ENCODE peak calls at places on chromosomes 12 and 14, in nine cellular contexts. N is SK-N-SH, Z is brain microvascular endothelial cell, Y is cardiac fibroblast, V is AG04450, U is Panc1, M is uterus, W is K562, J is ascending aorta. X is an unnamed sample.

GRCh38 chr14:97187916-97188315 is 390.7 kb downstream of the VRK1 start:
- DNase-seq in M (no peak), W (no peak), J (no peak), Z (no peak), Y (no peak), N (no peak), U (no peak), V (no peak), X (no peak)

GRCh38 chr14:43625294-43625693 is 881.8 kb downstream of the FSCB start:
- DNase-seq in U (no peak), Z (no peak), N (no peak), J (no peak), V (no peak), W (no peak), M (no peak), Y (no peak), X (no peak)

GRCh38 chr12:70733385-70733784 is 96.2 kb upstream of the PTPRB start:
- DNase-seq in Y (peak), U (peak), N (peak), M (no peak), Z (peak), V (no peak), W (peak), J (no peak), X (peak)

GRCh38 chr14:100537701-100538565 is 49.3 kb downstream of the BEGAIN start:
- DNase-seq in V (no peak), U (no peak), J (peak), Z (no peak), N (peak), M (peak), W (no peak), Y (no peak), X (no peak)

GRCh38 chr14:90610641-90611040 is 205.6 kb downstream of the TTC7B start:
- DNase-seq in N (no peak), Y (no peak), Z (no peak), J (no peak), M (no peak), V (no peak), W (no peak), U (no peak), X (no peak)

GRCh38 chr14:103094406-103095209 is at the start of gene EXOC3L4:
- DNase-seq in V (no peak), M (no peak), Z (no peak), U (no peak), W (no peak), N (no peak), J (no peak), Y (no peak), X (no peak)

GRCh38 chr12:75592086-75592485 is 80.7 kb upstream of the KRR1 start:
- DNase-seq in V (no peak), U (no peak), W (no peak), Z (no peak), N (no peak), J (no peak), Y (no peak), M (no peak), X (no peak)

GRCh38 chr12:40988831-40989230 is 199.3 kb upstream of the PDZRN4 start:
- DNase-seq in W (no peak), J (no peak), V (no peak), U (no peak), Z (no peak), N (no peak), M (no peak), Y (no peak), X (no peak)

GRCh38 chr14:74333909-74334308 is 14.4 kb upstream of the VRTN start:
- DNase-seq in V (peak), Y (peak), U (no peak), Z (peak), N (no peak), J (no peak), M (no peak), W (no peak), X (peak)

GRCh38 chr14:99436247-99437180 is 44.1 kb downstream of the SETD3 start:
- DNase-seq in Z (peak), N (no peak), V (no peak), U (no peak), J (no peak), W (no peak), M (no peak), Y (peak), X (no peak)

GRCh38 chr14:75906680-75907280 is 75.0 kb downstream of the TGFB3 start:
- DNase-seq in J (peak), M (peak), Y (peak), V (peak), W (peak), U (peak), N (peak), Z (peak), X (peak)

GRCh38 chr12:20588057-20588456 is 107.1 kb upstream of the SLCO1C1 start:
- DNase-seq in W (no peak), V (no peak), U (no peak), J (no peak), M (no peak), Z (no peak), Y (no peak), N (peak), X (no peak)

GRCh38 chr12:15796493-15797141 is 7.4 kb upstream of the EPS8 start:
- DNase-seq in M (no peak), V (no peak), Z (peak), J (no peak), W (no peak), N (no peak), U (no peak), Y (peak), X (peak)

GRCh38 chr12:113912761-113913295 is 53.3 kb downstream of the RBM19 start:
- DNase-seq in V (peak), W (peak), U (peak), Z (peak), M (peak), N (peak), Y (peak), J (peak), X (peak)

GRCh38 chr12:89770391-89770790 is 61.8 kb upstream of the ATP2B1 start:
- DNase-seq in U (no peak), M (no peak), J (no peak), Z (no peak), N (no peak), Y (no peak), W (no peak), V (no peak), X (no peak)

GRCh38 chr14:104970231-104971068 is 7.7 kb downstream of the AHNAK2 start:
- DNase-seq in V (peak), W (peak), Y (peak), M (peak), J (peak), U (no peak), Z (peak), N (no peak), X (peak)

GRCh38 chr14:88363624-88364023 is 21.8 kb upstream of the SPATA7 start:
- DNase-seq in Y (no peak), Z (no peak), N (no peak), U (no peak), V (no peak), W (no peak), M (no peak), J (no peak), X (no peak)

GRCh38 chr12:96472384-96472783 is 17.0 kb upstream of the CFAP54 start:
- DNase-seq in W (no peak), Z (no peak), V (no peak), N (no peak), Y (peak), J (no peak), M (no peak), U (no peak), X (peak)

GRCh38 chr12:62898568-62898967 is 36.4 kb downstream of the PPM1H start:
- DNase-seq in Y (peak), Z (no peak), M (no peak), W (no peak), J (no peak), V (no peak), N (no peak), U (no peak), X (peak)

GRCh38 chr14:97408937-97409860 is 612.0 kb downstream of the VRK1 start:
- DNase-seq in N (no peak), Y (no peak), U (no peak), M (no peak), Z (no peak), W (no peak), V (no peak), J (no peak), X (no peak)

GRCh38 chr12:2165021-2165420 is 112.2 kb downstream of the CACNA1C start:
- DNase-seq in M (no peak), J (no peak), U (no peak), N (no peak), W (no peak), V (no peak), Y (no peak), Z (no peak), X (peak)

GRCh38 chr14:77603654-77604270 is 12.7 kb downstream of the SPTLC2 start:
- DNase-seq in W (peak), N (peak), Y (no peak), M (peak), Z (no peak), V (no peak), U (no peak), J (no peak), X (peak)

GRCh38 chr14:83470466-83470865 is 1936.8 kb upstream of the SEL1L start:
- DNase-seq in W (no peak), V (no peak), Z (no peak), Y (no peak), U (no peak), M (no peak), N (no peak), J (no peak), X (peak)

GRCh38 chr12:127401005-127401404 is 866.0 kb upstream of the TMEM132C start:
- DNase-seq in Z (peak), V (no peak), Y (peak), W (no peak), N (no peak), M (no peak), J (no peak), U (no peak), X (peak)

GRCh38 chr12:130286041-130286440 is 51.6 kb upstream of the PIWIL1 start:
- DNase-seq in Y (no peak), J (no peak), V (no peak), M (no peak), U (no peak), W (peak), N (peak), Z (no peak), X (no peak)

GRCh38 chr14:101006008-101006407 is 102.5 kb upstream of the RTL1 start:
- DNase-seq in Z (no peak), Y (no peak), J (peak), W (no peak), U (no peak), M (no peak), V (no peak), N (no peak), X (no peak)

GRCh38 chr12:45611061-45611460 is 118.4 kb upstream of the ARID2 start:
- DNase-seq in W (no peak), Z (no peak), J (no peak), U (no peak), Y (no peak), N (peak), V (no peak), M (no peak), X (no peak)

GRCh38 chr14:21768116-21768874 is 94.7 kb upstream of the OR4E1 start:
- DNase-seq in Z (peak), U (no peak), Y (peak), J (no peak), M (no peak), V (no peak), N (peak), W (peak), X (peak)

GRCh38 chr14:38171197-38171596 is 36.5 kb upstream of the SSTR1 start:
- DNase-seq in U (no peak), W (no peak), N (no peak), Z (no peak), V (no peak), J (no peak), M (no peak), Y (peak), X (peak)

GRCh38 chr12:100675432-100675831 is 101.9 kb downstream of the GAS2L3 start:
- DNase-seq in Y (peak), Z (peak), V (peak), M (no peak), W (no peak), J (no peak), U (no peak), N (peak), X (peak)

GRCh38 chr12:124630791-124631313 is 63.4 kb upstream of the NCOR2 start:
- DNase-seq in V (no peak), Y (no peak), N (no peak), M (no peak), W (no peak), J (no peak), U (no peak), Z (peak), X (no peak)

GRCh38 chr12:29396774-29397173 is 15.8 kb upstream of the ERGIC2 start:
- DNase-seq in N (no peak), U (no peak), M (no peak), V (no peak), Y (peak), J (no peak), W (no peak), Z (peak), X (no peak)

GRCh38 chr12:32494676-32495075 is 95.3 kb downstream of the FGD4 start:
- DNase-seq in N (no peak), V (no peak), M (no peak), Y (peak), U (no peak), Z (no peak), W (no peak), J (no peak), X (no peak)

GRCh38 chr12:6524648-6525047 is 9.7 kb upstream of the GAPDH start:
- DNase-seq in Z (no peak), M (no peak), Y (no peak), V (no peak), N (no peak), J (no peak), U (no peak), W (no peak), X (no peak)

GRCh38 chr12:106258226-106258625 is 10.4 kb upstream of the CKAP4 start:
- DNase-seq in J (no peak), U (no peak), M (no peak), N (no peak), Y (no peak), V (no peak), Z (no peak), W (no peak), X (no peak)

GRCh38 chr14:34425095-34425851 is 36.8 kb downstream of the SPTSSA start:
- DNase-seq in Z (no peak), U (no peak), Y (no peak), J (no peak), V (no peak), N (no peak), M (no peak), W (no peak), X (no peak)

GRCh38 chr12:51334774-51335173 is 10.8 kb upstream of the BIN2 start:
- DNase-seq in W (no peak), V (no peak), U (no peak), M (no peak), Z (peak), J (no peak), Y (peak), N (no peak), X (peak)

GRCh38 chr12:108564724-108565123 is 2.3 kb downstream of the ISCU start:
- DNase-seq in Y (no peak), M (no peak), U (no peak), V (no peak), J (peak), W (peak), N (no peak), Z (no peak), X (no peak)
- H3K4me3 ChIP-seq in Y (no peak), M (no peak), U (no peak), V (no peak), J (no peak), W (no peak), N (no peak), Z (no peak), X (no peak)

GRCh38 chr12:63965936-63966602 is 121.6 kb downstream of the SRGAP1 start:
- DNase-seq in V (no peak), N (no peak), J (no peak), U (no peak), Z (no peak), M (no peak), W (no peak), Y (peak), X (no peak)
- TF ChIP-seq CTCF in V (no peak), N (no peak), J (no peak), U (no peak), Z (no peak), M (no peak), W (no peak), Y (no peak), X (no peak)

GRCh38 chr12:110935588-110935987 is 15.2 kb upstream of the MYL2 start:
- DNase-seq in V (no peak), U (no peak), M (no peak), Z (no peak), J (no peak), W (no peak), N (no peak), Y (no peak), X (no peak)

GRCh38 chr12:110933326-110933974 is 13.1 kb upstream of the MYL2 start:
- DNase-seq in J (no peak), Y (no peak), M (no peak), U (no peak), W (no peak), N (no peak), V (no peak), Z (no peak), X (no peak)

GRCh38 chr12:110934093-110934852 is 13.9 kb upstream of the MYL2 start:
- DNase-seq in M (no peak), N (no peak), J (peak), U (no peak), Z (no peak), W (no peak), Y (peak), V (no peak), X (no peak)

GRCh38 chr12:110937104-110937641 is 16.8 kb upstream of the MYL2 start:
- DNase-seq in Y (peak), N (peak), J (no peak), V (no peak), M (no peak), Z (peak), W (peak), U (peak), X (peak)

GRCh38 chr12:110936367-110937103 is 16.2 kb upstream of the MYL2 start:
- DNase-seq in J (no peak), Z (no peak), N (no peak), Y (no peak), U (no peak), W (no peak), M (no peak), V (no peak), X (no peak)
- H3K4me3 ChIP-seq in J (no peak), Z (no peak), N (no peak), Y (no peak), U (no peak), W (no peak), M (no peak), V (no peak), X (no peak)

GRCh38 chr12:67647251-67647546 is 1.3 kb upstream of the DYRK2 start:
- DNase-seq in U (no peak), Y (no peak), Z (no peak), M (no peak), W (no peak), V (no peak), J (no peak), N (no peak), X (no peak)

GRCh38 chr12:67650127-67650495 is 1.6 kb downstream of the DYRK2 start:
- DNase-seq in V (no peak), W (peak), Z (no peak), U (no peak), Y (no peak), M (peak), J (no peak), N (peak), X (peak)

GRCh38 chr12:67649165-67650126 is 901 bp downstream of the DYRK2 start:
- DNase-seq in V (no peak), W (peak), Z (no peak), Y (no peak), U (no peak), J (no peak), N (peak), M (peak), X (no peak)

GRCh38 chr12:67647547-67648305 is 819 bp upstream of the DYRK2 start:
- DNase-seq in N (peak), U (no peak), J (peak), W (peak), V (peak), M (peak), Z (peak), Y (peak), X (peak)

DNA sequence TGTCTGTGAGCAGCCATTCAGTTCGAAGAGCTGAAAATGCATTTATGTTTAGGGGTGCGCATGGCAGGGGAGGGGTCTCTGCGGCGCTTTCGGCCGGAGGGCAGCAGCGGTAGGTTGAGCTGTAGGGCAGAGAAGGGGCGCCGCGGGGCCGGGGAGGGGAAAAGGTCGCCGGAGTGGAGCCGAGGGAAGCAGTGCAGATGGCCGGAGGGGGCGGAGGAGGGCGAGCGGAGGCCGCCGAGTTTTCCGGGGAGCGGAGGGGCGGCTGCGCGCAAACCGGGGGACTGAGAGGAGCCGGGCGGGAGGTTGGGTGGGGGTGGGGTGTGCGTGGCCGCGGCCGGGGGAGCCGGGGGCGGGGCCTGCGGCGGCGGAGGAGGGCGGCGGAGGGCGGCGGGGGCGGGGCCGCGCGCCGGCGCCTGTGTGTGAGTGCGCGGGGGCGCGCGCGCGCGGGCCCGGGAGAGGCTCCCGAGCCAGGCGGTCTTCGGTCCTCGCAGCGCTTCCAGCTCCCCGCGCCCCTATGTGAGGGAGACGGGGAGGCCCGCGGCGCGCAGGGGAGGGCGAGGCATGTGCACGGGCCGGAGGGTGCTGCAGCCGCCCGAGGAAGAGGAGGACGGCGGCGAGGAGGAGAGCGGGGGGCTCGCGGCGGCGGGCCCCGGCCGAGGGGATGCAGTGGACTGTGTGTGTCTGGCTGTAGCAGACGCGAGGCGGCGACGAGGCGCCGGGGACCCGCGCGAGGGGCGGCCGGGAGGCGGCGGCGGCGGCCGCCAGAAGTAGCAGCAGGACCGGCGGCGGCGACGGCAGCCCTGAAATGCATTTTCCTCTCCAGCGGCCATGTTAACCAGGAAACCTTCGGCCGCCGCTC is at the start of gene DYRK2:
- DNase-seq in W (peak), U (no peak), N (peak), Y (peak), J (peak), M (peak), V (no peak), Z (peak), X (peak)
- TF ChIP-seq CTCF in W (no peak), U (peak), N (no peak), Y (no peak), J (no peak), M (peak), V (no peak), Z (peak), X (no peak)

GRCh38 chr14:51862171-51862838 is 1.9 kb downstream of the GNG2 start:
- DNase-seq in J (no peak), U (no peak), Y (peak), W (no peak), N (no peak), V (no peak), M (no peak), Z (no peak), X (peak)

GRCh38 chr14:51862839-51863235 is 2.4 kb downstream of the GNG2 start:
- DNase-seq in Y (no peak), Z (no peak), M (no peak), V (no peak), N (no peak), U (no peak), J (no peak), W (no peak), X (no peak)

GRCh38 chr14:51860836-51861583 is 598 bp downstream of the GNG2 start:
- DNase-seq in U (no peak), M (no peak), V (no peak), Y (peak), W (no peak), J (no peak), N (peak), Z (no peak), X (peak)

GRCh38 chr14:51859136-51859535 is 1.3 kb upstream of the GNG2 start:
- DNase-seq in M (no peak), W (no peak), Z (no peak), J (no peak), V (no peak), U (no peak), Y (peak), N (no peak), X (peak)

GRCh38 chr14:51860164-51860835 is at the start of gene GNG2:
- DNase-seq in Z (peak), V (no peak), U (no peak), Y (peak), W (no peak), J (peak), N (peak), M (peak), X (peak)
- H3K4me3 ChIP-seq in Z (peak), V (peak), U (peak), Y (peak), W (no peak), J (peak), N (peak), M (peak), X (peak)

DNA sequence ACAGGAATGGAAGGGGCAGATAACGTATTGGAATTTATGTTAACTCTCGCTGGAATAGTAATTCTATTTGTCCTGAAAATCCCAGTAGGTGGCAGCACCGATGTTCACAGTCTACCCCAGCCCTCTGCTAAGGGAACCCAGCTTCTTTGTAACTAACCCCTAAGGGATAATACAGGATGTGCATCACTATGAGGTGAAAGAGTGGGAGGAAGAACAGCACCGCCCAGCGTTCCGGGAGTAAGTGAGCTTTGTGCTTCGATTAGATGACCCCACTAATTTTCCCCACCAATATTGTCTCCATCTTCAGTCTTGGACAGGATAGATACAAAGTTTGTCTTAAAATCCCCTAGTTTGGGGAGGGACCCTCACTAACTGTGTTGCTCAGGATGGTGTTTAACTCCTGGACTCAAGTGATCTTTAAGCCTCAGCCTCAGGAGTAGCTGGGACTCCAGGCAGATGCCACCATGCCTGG is 2.7 kb downstream of the SLC2A3 start:
- DNase-seq in Y (peak), W (peak), V (peak), U (peak), M (peak), Z (peak), N (peak), J (peak), X (peak)
- TF ChIP-seq CTCF in Y (peak), W (peak), V (peak), U (peak), M (peak), Z (peak), N (peak), J (peak), X (peak)